ENCODE peak calls at places on chromosomes 3 and 15, in eight cellular contexts. Z is adrenal gland, S is stomach, K is uterus, M is A549, W is transverse colon, X is suprapubic skin, R is breast epithelium. H is an unnamed sample.

GRCh38 chr3:16319307-16319706 is 54.3 kb downstream of the OXNAD1 start:
- DNase-seq in W (no peak), Z (no peak), X (no peak), M (peak; percentile 21), S (peak; percentile 33), K (no peak), R (no peak), H (no peak)

GRCh38 chr3:14216257-14217048 is 37.8 kb downstream of the LSM3 start:
- DNase-seq in R (no peak), Z (peak; percentile 62), M (no peak), X (no peak), K (no peak), S (no peak), W (no peak), H (peak; percentile 49)

GRCh38 chr15:66502491-66502890 is 2.2 kb downstream of the RPL4 start:
- DNase-seq in K (no peak), S (no peak), M (no peak), W (no peak), R (no peak), X (no peak), Z (no peak), H (no peak)

GRCh38 chr3:8768364-8769087 is 887 bp downstream of the OXTR start:
- DNase-seq in W (no peak), R (no peak), Z (no peak), K (no peak), M (no peak), X (no peak), S (no peak), H (no peak)

GRCh38 chr3:16031434-16031833 is 143.0 kb upstream of the GALNT15 start:
- DNase-seq in K (no peak), W (no peak), Z (no peak), S (no peak), M (no peak), R (no peak), X (no peak), H (no peak)

GRCh38 chr15:66841953-66842681 is 140.1 kb downstream of the SMAD6 start:
- DNase-seq in K (peak; percentile 90), W (peak; percentile 83), Z (peak; percentile 92), X (peak; percentile 93), S (peak; percentile 88), M (peak; percentile 81), R (peak; percentile 90), H (no peak)

GRCh38 chr3:196220587-196220986 is 4.3 kb downstream of the SLC51A start:
- DNase-seq in S (no peak), K (no peak), R (no peak), M (no peak), W (no peak), Z (no peak), X (no peak), H (no peak)

GRCh38 chr3:175956964-175957363 is 1097.8 kb downstream of the NAALADL2 start:
- DNase-seq in W (no peak), M (no peak), S (no peak), X (no peak), Z (no peak), K (no peak), R (no peak), H (no peak)

GRCh38 chr15:28122038-28122949 is 23.2 kb upstream of the OCA2 start:
- DNase-seq in M (no peak), S (no peak), X (no peak), K (no peak), R (no peak), W (no peak), Z (no peak), H (no peak)

GRCh38 chr3:125033135-125033534 is 22.7 kb downstream of the HEG1 start:
- DNase-seq in M (no peak), K (no peak), S (no peak), R (no peak), W (no peak), X (no peak), Z (no peak), H (no peak)

GRCh38 chr15:67097893-67098740 is 32.7 kb downstream of the SMAD3 start:
- DNase-seq in S (peak; percentile 71), X (peak; percentile 78), Z (no peak), R (no peak), W (peak; percentile 48), M (no peak), K (peak; percentile 56), H (no peak)

GRCh38 chr3:132433121-132433520 is 15.8 kb downstream of the DNAJC13 start:
- DNase-seq in Z (no peak), X (no peak), R (no peak), M (no peak), K (no peak), W (no peak), S (no peak), H (no peak)

GRCh38 chr3:99500485-99500884 is 137.9 kb upstream of the COL8A1 start:
- DNase-seq in Z (no peak), X (no peak), R (no peak), K (no peak), W (no peak), S (no peak), M (no peak), H (no peak)

GRCh38 chr15:52234596-52235541 is 43.7 kb upstream of the GNB5 start:
- DNase-seq in Z (no peak), X (no peak), W (peak; percentile 33), S (no peak), K (no peak), M (no peak), R (no peak), H (no peak)

GRCh38 chr3:5227812-5228211 is 40.3 kb downstream of the EDEM1 start:
- DNase-seq in S (no peak), Z (no peak), R (no peak), X (no peak), M (no peak), W (no peak), K (no peak), H (no peak)

GRCh38 chr3:61861410-61861809 is 300.0 kb downstream of the PTPRG start:
- DNase-seq in M (no peak), W (no peak), S (no peak), R (no peak), Z (no peak), X (no peak), K (no peak), H (no peak)

GRCh38 chr3:55512586-55513343 is 25.7 kb upstream of the WNT5A start:
- DNase-seq in W (peak; percentile 19), K (no peak), Z (no peak), X (no peak), M (no peak), S (no peak), R (no peak), H (no peak)

GRCh38 chr3:15476378-15476777 is 45.1 kb downstream of the COLQ start:
- DNase-seq in K (no peak), W (no peak), X (no peak), M (no peak), R (no peak), Z (no peak), S (no peak), H (no peak)

GRCh38 chr3:101779047-101779807 is at the start of gene NXPE3:
- DNase-seq in X (peak; percentile 94), S (peak; percentile 91), K (peak; percentile 92), R (peak; percentile 85), M (peak; percentile 85), Z (peak; percentile 89), W (peak; percentile 93), H (no peak)
- TF ChIP-seq POLR2A in X (no peak), S (no peak), K (peak; percentile 50), R (no peak), M (peak; percentile 71), Z (no peak), W (no peak), H (no peak)

DNA sequence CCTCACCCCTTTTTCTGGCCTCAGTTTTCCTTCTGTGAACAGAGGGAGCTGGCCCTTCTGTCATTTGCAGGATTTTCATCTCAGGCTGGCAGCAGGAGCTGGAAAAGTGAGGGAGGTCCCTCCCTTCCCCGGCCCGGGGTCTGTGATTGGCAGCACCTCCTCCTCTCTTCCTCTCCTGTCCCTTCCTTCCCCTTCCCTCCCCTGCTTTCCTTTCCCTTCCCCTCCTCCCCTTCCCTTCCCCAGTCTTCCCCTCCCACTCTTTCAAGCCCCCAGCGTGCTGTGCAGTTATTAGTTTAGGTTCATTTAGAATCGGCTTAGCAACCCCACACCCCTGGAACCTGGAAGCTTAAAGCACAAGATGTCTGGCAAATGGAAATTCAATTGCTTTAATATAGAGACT is 99.2 kb downstream of the LINGO1 start:
- DNase-seq in X (no peak), K (no peak), Z (no peak), R (no peak), S (no peak), M (no peak), W (no peak), H (no peak)
- H3K27ac ChIP-seq in X (no peak overlapping the region), K (peak overlapping the region; percentile 2), Z (no peak overlapping the region), R (no peak overlapping the region), S (no peak overlapping the region), M (no peak overlapping the region), W (no peak overlapping the region), H (peak overlapping the region; percentile 36)

GRCh38 chr15:41492597-41493204 is 973 bp upstream of the ITPKA start:
- DNase-seq in Z (no peak), W (no peak), X (no peak), M (no peak), R (no peak), K (no peak), S (no peak), H (no peak)
- H3K4me1 ChIP-seq in Z (peaks cover 31% of the 10 kb centered on the region), W (peaks cover 34% of the 10 kb centered on the region), X (peaks cover 35% of the 10 kb centered on the region), M (peaks cover 16% of the 10 kb centered on the region), R (peaks cover 9% of the 10 kb centered on the region), K (peaks cover 8% of the 10 kb centered on the region), S (peaks cover 45% of the 10 kb centered on the region), H (peaks cover 35% of the 10 kb centered on the region)

GRCh38 chr3:47380026-47380600 is 708 bp upstream of the PTPN23 start:
- DNase-seq in K (no peak), R (no peak), M (no peak), S (no peak), Z (no peak), X (no peak), W (peak; percentile 20), H (no peak)

GRCh38 chr3:47379488-47379899 is 1.3 kb upstream of the PTPN23 start:
- DNase-seq in R (no peak), W (peak; percentile 22), Z (no peak), S (no peak), X (no peak), K (no peak), M (no peak), H (no peak)

GRCh38 chr3:47381317-47382157 is 716 bp downstream of the PTPN23 start:
- DNase-seq in M (peak; percentile 68), S (peak; percentile 82), X (peak; percentile 92), Z (peak; percentile 91), R (peak; percentile 74), W (peak; percentile 91), K (peak; percentile 85), H (peak; percentile 94)

GRCh38 chr3:47378869-47379268 is 2.0 kb upstream of the PTPN23 start:
- DNase-seq in S (no peak), K (no peak), R (no peak), X (no peak), Z (no peak), W (no peak), M (no peak), H (no peak)

DNA sequence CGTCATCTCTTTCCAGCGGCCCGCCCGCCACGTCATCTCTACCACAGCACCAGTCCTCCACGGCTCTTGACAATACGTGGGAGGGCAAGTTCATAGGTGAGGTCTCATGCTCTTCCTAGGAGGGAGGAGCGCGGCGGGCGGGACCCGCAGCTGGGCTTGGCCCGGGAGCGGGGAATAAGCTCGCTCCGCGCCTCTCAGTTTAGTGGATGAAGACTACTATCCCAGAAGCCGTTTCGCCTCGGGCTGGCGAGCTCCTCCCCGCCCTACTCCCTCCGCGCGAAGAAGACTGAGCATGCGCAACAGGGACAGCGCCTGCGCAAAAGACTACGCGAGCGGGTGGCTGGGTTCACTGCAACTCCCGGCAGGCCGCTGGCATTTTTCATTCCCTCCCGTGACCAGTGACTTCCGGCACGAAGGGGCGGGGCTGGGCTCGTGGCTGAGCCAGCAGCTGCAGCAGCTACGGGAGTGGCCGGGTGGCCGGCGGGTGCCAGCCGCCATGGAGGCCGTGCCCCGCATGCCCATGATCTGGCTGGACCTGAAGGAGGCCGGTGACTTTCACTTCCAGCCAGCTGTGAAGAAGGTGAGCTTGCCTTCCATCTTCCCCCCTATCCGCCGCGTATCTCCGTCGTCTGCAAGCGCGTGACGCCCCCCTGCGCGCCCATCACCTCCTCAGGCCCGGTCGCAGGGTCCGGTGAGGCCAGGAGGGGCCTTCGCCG is at the start of gene PTPN23:
- DNase-seq in W (peak; percentile 99), Z (peak; percentile 99), S (peak; percentile 99), X (peak; percentile 100), R (peak; percentile 100), M (peak; percentile 93), K (peak; percentile 100), H (peak; percentile 99)
- TF ChIP-seq POLR2A in W (peak; percentile 92), Z (peak; percentile 77), S (no peak), X (peak; percentile 15), R (peak; percentile 68), M (peak; percentile 75), K (peak; percentile 92), H (peak; percentile 68)

H was measured in vagina.